ENCODE peak calls at places on chromosomes 5 and 9, in nine cellular contexts. Z is stimulated activated naive B cell treated with anti-CD40 and anti-IgM and Interleukin-4, amounts not matched to agents 10 μg/mL and 1 μg/mL and 100 μg/mL, for 72 hours; A is RPMI7951; Y is uterus; G is CD4-positive, CD25-positive, alpha-beta regulatory T cell; W is epithelial cell of esophagus; L is AML-193; E is CD8-positive, alpha-beta T cell; F is NCI-H446 treated with DMSO at 0.1 percent for 48 hours. D is an unnamed sample.

GRCh38 chr9:133918123-133918813 is 73.9 kb downstream of the VAV2 start:
- DNase-seq in Z (no peak), A (no peak), Y (no peak), G (no peak), W (no peak), L (no peak), E (no peak), F (no peak), D (no peak)

GRCh38 chr9:22401671-22402070 is 45.0 kb upstream of the DMRTA1 start:
- DNase-seq in Z (no peak), A (peak), Y (no peak), G (no peak), W (no peak), L (no peak), E (no peak), F (no peak), D (no peak)

GRCh38 chr9:95835398-95835797 is 40.1 kb upstream of the ERCC6L2 start:
- DNase-seq in Z (no peak), A (no peak), Y (no peak), G (no peak), W (no peak), L (no peak), E (no peak), F (no peak), D (no peak)

GRCh38 chr9:109307380-109308240 is 13.2 kb downstream of the EPB41L4B start:
- DNase-seq in Z (no peak), A (no peak), Y (no peak), G (no peak), W (no peak), L (no peak), E (no peak), F (no peak), D (no peak)

GRCh38 chr5:126100767-126101166 is 322.4 kb upstream of the GRAMD2B start:
- DNase-seq in Z (no peak), A (peak), Y (no peak), G (no peak), W (no peak), L (no peak), E (no peak), F (no peak), D (no peak)

GRCh38 chr5:172771439-172772111 is 580 bp upstream of the DUSP1 start:
- DNase-seq in Z (no peak), A (peak), Y (no peak), G (peak), W (peak), L (peak), E (no peak), F (no peak), D (peak)

GRCh38 chr5:151632524-151632923 is 41.4 kb upstream of the FAT2 start:
- DNase-seq in Z (no peak), A (no peak), Y (no peak), G (no peak), W (peak), L (no peak), E (no peak), F (no peak), D (no peak)

GRCh38 chr5:15783734-15784133 is 283.8 kb downstream of the FBXL7 start:
- DNase-seq in Z (no peak), A (no peak), Y (no peak), G (no peak), W (no peak), L (no peak), E (no peak), F (no peak), D (no peak)

GRCh38 chr5:91864902-91865420 is 481.8 kb upstream of the ARRDC3 start:
- DNase-seq in Z (no peak), A (no peak), Y (no peak), G (no peak), W (no peak), L (no peak), E (no peak), F (no peak), D (no peak)

GRCh38 chr5:160769264-160769663 is 82.7 kb downstream of the ATP10B start:
- DNase-seq in Z (no peak), A (no peak), Y (no peak), G (no peak), W (no peak), L (no peak), E (no peak), F (no peak), D (no peak)

GRCh38 chr5:60959156-60959555 is 14.2 kb downstream of the NDUFAF2 start:
- DNase-seq in Z (no peak), A (peak), Y (no peak), G (peak), W (peak), L (peak), E (no peak), F (no peak), D (peak)

GRCh38 chr9:106697799-106698591 is 165.0 kb upstream of the ZNF462 start:
- DNase-seq in Z (no peak), A (peak), Y (peak), G (no peak), W (peak), L (no peak), E (no peak), F (peak), D (peak)